ENCODE peak calls at places on chromosomes 5 and 9, in five cellular contexts. U is Calu3, G is heart left ventricle, X is endothelial cell, M is lower lobe of right lung. L is an unnamed sample.

GRCh38 chr5:35199886-35200285 is 30.4 kb downstream of the PRLR start:
- DNase-seq in U (no peak), G (no peak), X (no peak), M (no peak), L (no peak)

GRCh38 chr5:1660511-1660910 is 136.8 kb upstream of the LPCAT1 start:
- DNase-seq in U (no peak), G (no peak), X (no peak), M (no peak), L (no peak)

GRCh38 chr5:68074048-68074632 is 141.4 kb upstream of the PIK3R1 start:
- DNase-seq in U (peak; percentile 10), G (no peak), X (no peak), M (no peak), L (no peak)

GRCh38 chr9:127644943-127645342 is 32.9 kb downstream of the STXBP1 start:
- DNase-seq in U (no peak), G (no peak), X (no peak), M (no peak), L (no peak)

GRCh38 chr5:116084231-116084630 is 594 bp upstream of the COMMD10 start:
- DNase-seq in U (peak; percentile 44), G (no peak), X (no peak), M (no peak), L (peak; percentile 41)

GRCh38 chr9:90054810-90055209 is 450.0 kb downstream of the GADD45G start:
- DNase-seq in U (no peak), G (no peak), X (no peak), M (no peak), L (no peak)

GRCh38 chr9:89719202-89719601 is 114.4 kb downstream of the GADD45G start:
- DNase-seq in U (no peak), G (no peak), X (no peak), M (no peak), L (no peak)

GRCh38 chr9:69385474-69386091 is 60.6 kb downstream of the ENTREP1 start:
- DNase-seq in U (no peak), G (no peak), X (no peak), M (peak; percentile 53), L (no peak)

GRCh38 chr5:41097642-41098041 is 26.5 kb upstream of the MROH2B start:
- DNase-seq in U (no peak), G (peak; percentile 16), X (no peak), M (no peak), L (no peak)

GRCh38 chr5:38807570-38808461 is 38.0 kb upstream of the OSMR start:
- DNase-seq in U (no peak), G (peak; percentile 14), X (no peak), M (no peak), L (no peak)

GRCh38 chr5:959581-960531 is 48.7 kb upstream of the NKD2 start:
- DNase-seq in U (no peak), G (no peak), X (no peak), M (no peak), L (no peak)

DNA sequence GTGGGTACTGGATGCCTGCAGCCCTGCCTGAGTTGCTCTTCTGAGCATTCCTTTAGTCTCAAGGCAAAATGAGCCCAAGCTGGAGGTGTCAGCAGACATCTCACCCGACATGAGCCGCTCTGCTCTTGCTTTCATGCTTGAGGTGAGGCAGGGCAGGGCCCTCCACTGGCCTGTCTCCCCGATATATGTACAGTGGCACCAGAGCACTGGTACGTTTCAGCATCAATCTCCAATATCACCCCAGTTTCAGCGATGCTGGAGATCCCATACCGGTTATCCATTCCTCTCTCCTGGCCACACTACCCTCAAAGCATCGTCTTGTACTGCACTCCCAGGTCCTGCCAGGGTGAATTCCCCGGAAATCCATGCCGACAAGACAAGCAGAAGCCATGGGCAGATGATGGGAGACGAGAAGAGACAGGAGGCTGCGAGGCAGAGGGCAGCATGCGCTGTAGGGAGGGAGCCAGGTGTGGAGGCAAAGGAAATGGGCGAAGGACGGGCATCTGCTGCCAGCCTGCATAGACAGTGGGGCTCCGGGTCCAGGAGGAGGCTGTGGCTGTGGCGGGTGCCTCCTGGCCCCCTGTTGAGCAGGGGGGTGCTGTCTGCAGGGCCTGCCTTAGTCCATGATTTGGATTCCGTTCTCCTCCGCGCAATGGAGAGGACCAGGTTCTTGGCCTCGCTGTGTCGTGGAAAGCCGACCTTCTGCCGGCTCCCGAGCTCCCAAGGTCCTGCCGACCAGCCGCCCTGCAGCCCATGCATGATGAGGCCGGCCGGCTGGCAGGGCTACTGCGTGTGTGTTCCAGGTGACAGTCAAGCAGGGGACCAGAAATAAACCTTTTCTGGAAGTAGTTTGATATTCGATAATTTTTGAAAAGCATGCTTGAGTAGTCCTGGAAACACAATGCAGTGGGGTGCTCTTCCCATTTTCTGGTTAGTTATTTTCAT is 152.2 kb upstream of the IRX2 start:
- DNase-seq in U (no peak), G (no peak), X (no peak), M (no peak), L (no peak)
- TF ChIP-seq CTCF in U (no peak), G (no peak), X (no peak), M (no peak), L (no peak)

DNA sequence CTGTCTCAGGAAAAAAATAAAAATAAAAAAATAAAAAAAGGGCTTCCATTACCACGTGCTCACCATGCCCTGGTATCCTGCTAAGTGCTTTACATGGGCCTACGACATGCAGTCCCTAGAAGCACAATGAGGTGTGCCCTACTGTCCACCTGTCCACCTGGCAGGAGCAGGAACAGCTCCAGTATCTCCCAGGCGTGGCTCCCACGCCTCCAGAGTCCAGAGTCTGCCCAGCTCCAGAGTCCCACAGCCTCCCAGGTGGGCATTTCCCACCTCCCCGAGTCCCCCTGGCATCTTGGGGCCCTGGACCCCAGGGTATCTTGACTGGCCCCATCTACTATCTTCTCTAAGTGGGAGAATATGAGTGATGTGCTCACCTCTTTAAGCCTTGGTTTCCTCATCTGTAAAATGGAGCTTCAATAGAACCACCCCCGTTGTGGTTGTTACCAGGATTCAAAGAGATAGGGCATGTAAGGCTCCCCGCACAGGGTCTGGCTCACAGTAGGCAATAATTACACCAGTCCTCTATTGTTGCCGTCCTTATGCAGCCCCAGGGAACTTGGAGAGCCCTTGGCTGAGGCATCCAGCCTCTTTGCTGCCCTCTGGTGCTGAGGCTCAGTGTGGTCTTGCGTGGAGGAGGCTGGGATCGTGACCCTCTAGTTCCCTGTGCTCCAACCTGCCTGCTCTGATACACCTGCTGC is 8.9 kb downstream of the CXCL14 start:
- DNase-seq in U (peak; percentile 66), G (no peak), X (peak; percentile 72), M (no peak), L (no peak)
- TF ChIP-seq CTCF in U (peak; percentile 75), G (peak; percentile 21), X (peak; percentile 44), M (peak; percentile 41), L (peak; percentile 15)

DNA sequence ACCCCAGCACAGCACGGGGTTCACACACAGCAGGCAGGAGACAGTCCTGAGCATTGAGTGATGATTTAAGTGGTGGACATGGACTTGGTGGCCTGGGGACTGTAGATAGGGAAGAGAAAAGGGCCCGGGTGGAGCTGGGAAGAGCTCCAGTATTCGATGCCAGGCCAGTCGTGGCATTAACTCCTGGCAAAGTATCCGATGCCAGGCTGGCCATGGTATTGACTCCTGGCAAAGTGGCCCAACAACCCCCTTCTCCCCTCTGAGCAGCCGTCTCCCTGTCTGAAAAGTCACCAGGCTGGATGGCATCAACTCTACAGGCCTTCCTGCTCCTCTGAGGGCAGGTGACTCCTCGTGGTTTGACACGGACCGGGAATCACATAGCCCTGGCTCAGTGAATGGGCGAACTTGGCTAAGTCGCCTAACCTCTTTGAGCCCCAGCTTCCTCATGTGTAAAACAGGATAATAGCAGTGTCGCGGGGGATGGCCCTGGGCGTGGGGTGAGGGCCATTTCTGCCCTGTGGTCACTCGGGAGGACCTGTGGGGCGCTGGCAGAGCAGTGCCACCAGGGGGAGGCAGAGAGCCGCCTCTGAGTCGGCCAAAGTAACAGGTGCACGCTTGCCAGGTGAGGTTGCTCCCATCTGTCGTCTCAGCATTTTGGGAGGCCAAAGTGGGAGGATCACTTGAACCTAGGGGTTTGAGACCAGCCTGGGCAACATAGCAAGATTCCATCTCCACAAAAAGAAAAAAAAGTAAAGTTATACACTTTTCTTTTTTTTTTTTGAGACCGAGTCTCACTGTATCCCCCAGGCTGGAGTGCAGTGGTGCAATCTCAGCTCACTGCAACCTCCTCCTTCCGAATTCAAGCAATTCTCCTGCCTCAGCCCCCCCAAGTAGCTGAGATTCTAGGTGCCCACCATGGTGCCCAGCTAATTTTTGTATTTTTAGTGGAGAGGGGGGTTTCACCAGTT is 5.7 kb upstream of the SEC16A start:
- DNase-seq in U (peak; percentile 83), G (peak; percentile 68), X (peak; percentile 81), M (peak; percentile 85), L (peak; percentile 83)
- TF ChIP-seq CTCF in U (peak; percentile 89), G (peak; percentile 96), X (peak; percentile 92), M (peak; percentile 98), L (peak; percentile 96)

DNA sequence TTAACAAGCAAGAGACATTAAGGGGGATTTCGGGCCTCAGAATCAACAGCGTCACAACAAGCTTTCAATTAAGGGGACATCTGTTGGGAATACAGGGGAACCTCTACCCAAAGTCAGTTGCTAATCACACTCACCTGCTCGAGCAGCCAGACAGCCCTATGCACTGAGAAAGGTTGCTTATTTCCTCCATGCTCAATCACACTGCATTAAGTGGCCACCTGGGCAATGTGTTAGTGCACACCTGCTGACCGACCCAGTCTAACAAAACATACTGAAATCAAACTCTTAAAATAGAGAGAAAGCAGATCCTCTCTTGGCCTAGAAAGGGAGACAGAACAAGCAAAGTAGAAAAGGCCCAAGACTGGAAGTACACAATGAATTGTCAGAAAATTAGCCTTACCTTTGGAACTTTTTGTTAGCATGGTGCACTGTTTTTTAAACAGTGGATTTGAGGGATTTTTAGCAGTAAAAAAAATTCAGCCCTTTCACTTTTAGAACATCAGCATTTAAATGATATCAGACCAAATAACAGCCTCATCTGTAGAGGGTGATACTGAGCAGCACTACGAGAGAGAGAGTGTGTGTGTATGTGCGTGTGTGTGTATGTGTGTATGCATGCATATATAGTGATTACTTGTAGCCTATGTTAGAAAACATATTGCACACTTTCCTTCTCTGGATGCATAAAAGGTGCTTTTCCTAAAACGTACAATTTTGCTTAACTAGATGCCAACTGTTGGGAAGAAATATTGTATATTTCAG is 1118.6 kb upstream of the DMAC1 start:
- DNase-seq in U (no peak), G (no peak), X (no peak), M (no peak), L (no peak)
- TF ChIP-seq CTCF in U (no peak), G (no peak), X (no peak), M (no peak), L (no peak)

DNA sequence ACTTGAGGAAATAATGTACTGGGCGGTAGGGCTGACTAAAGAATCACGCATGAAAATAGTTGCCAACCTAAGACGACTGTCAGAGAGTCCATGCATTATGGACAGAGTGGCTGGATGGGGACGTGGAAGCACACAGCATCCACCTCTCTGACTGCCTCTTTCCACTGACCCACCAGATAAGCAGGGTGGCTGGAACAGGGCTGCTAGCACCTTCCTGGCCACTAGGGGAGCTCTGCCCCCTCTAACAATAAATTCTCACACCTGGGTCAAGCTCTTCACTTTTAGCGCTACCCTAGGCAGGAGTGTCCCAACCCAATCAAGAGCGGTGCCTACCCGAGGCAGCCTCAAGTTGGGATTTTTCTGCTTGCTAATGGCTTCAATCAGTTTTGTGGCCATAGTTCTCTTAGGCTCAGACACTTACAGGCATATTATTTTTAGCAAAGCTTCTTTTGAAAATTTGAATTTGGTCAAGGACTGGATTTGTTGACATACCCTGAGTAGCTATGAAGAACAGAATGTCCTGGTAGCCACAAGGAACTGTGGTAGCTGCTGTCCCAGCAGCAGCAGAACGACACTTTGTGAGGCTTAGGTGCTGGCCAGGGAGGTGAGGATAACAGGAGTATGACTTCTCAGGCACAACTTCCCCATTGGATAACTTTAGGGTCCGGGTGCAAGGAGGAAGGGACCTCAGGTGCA is 6.9 kb upstream of the TPM2 start:
- DNase-seq in U (peak; percentile 65), G (peak; percentile 44), X (peak; percentile 63), M (peak; percentile 61), L (peak; percentile 84)
- TF ChIP-seq CTCF in U (peak; percentile 75), G (peak; percentile 88), X (peak; percentile 74), M (peak; percentile 94), L (peak; percentile 91)

L was measured in GM13976.